ENCODE peak calls at places on chromosomes 6 and 20, in six cellular contexts. One of them, this sample, is unnamed.

GRCh38 chr6:50249493-50249892 is 199.8 kb upstream of the DEFB112 start:
- DNase-seq in kidney epithelial cell: peak; percentile 4
- DNase-seq in fibroblast of mammary gland: peak; percentile 0
- DNase-seq in ovary: no peak
- DNase-seq in A549: no peak
- DNase-seq in left ventricle myocardium inferior: no peak
- DNase-seq in this sample: no peak

GRCh38 chr20:32206383-32207210 is 946 bp downstream of the PLAGL2 start:
- DNase-seq in ovary: no peak
- DNase-seq in left ventricle myocardium inferior: no peak
- DNase-seq in fibroblast of mammary gland: no peak
- DNase-seq in A549: no peak
- DNase-seq in kidney epithelial cell: no peak
- DNase-seq in this sample: no peak

GRCh38 chr20:53547664-53548239 is 45.9 kb downstream of the ZNF217 start:
- DNase-seq in ovary: peak; percentile 34
- DNase-seq in left ventricle myocardium inferior: no peak
- DNase-seq in A549: peak; percentile 69
- DNase-seq in fibroblast of mammary gland: peak; percentile 74
- DNase-seq in kidney epithelial cell: peak; percentile 21
- DNase-seq in this sample: peak; percentile 30

GRCh38 chr6:166786704-166787293 is 159.7 kb upstream of the RPS6KA2 start:
- DNase-seq in fibroblast of mammary gland: peak; percentile 76
- DNase-seq in A549: peak; percentile 63
- DNase-seq in kidney epithelial cell: peak; percentile 29
- DNase-seq in left ventricle myocardium inferior: no peak
- DNase-seq in ovary: no peak
- DNase-seq in this sample: peak; percentile 44

GRCh38 chr20:11000416-11000815 is 326.6 kb upstream of the JAG1 start:
- DNase-seq in fibroblast of mammary gland: no peak
- DNase-seq in A549: no peak
- DNase-seq in kidney epithelial cell: no peak
- DNase-seq in left ventricle myocardium inferior: no peak
- DNase-seq in ovary: no peak
- DNase-seq in this sample: no peak

GRCh38 chr6:31877651-31878161 is 1.1 kb downstream of the SLC44A4 start:
- DNase-seq in kidney epithelial cell: no peak
- DNase-seq in fibroblast of mammary gland: no peak
- DNase-seq in left ventricle myocardium inferior: no peak
- DNase-seq in A549: no peak
- DNase-seq in ovary: no peak
- DNase-seq in this sample: no peak

GRCh38 chr6:2545351-2545750 is 205.4 kb downstream of the MYLK4 start:
- DNase-seq in fibroblast of mammary gland: no peak
- DNase-seq in kidney epithelial cell: no peak
- DNase-seq in A549: no peak
- DNase-seq in ovary: no peak
- DNase-seq in left ventricle myocardium inferior: no peak
- DNase-seq in this sample: no peak

GRCh38 chr6:113936093-113936934 is 34.6 kb downstream of the HDAC2 start:
- DNase-seq in A549: peak; percentile 54
- DNase-seq in ovary: no peak
- DNase-seq in fibroblast of mammary gland: peak; percentile 72
- DNase-seq in left ventricle myocardium inferior: no peak
- DNase-seq in kidney epithelial cell: no peak
- DNase-seq in this sample: peak; percentile 65

GRCh38 chr6:25041676-25042598 is 106.2 kb upstream of the RIPOR2 start:
- DNase-seq in left ventricle myocardium inferior: no peak
- DNase-seq in kidney epithelial cell: no peak
- DNase-seq in ovary: no peak
- DNase-seq in fibroblast of mammary gland: no peak
- DNase-seq in A549: no peak
- DNase-seq in this sample: no peak

GRCh38 chr20:25090492-25091429 is 8.8 kb upstream of the VSX1 start:
- DNase-seq in A549: no peak
- DNase-seq in left ventricle myocardium inferior: no peak
- DNase-seq in kidney epithelial cell: no peak
- DNase-seq in fibroblast of mammary gland: no peak
- DNase-seq in ovary: no peak
- DNase-seq in this sample: no peak

GRCh38 chr20:24911461-24911860 is 37.6 kb upstream of the CST7 start:
- DNase-seq in left ventricle myocardium inferior: no peak
- DNase-seq in A549: no peak
- DNase-seq in kidney epithelial cell: no peak
- DNase-seq in ovary: no peak
- DNase-seq in fibroblast of mammary gland: no peak
- DNase-seq in this sample: no peak

GRCh38 chr20:14622796-14623195 is 285.4 kb upstream of the FLRT3 start:
- DNase-seq in A549: peak; percentile 77
- DNase-seq in ovary: peak; percentile 10
- DNase-seq in left ventricle myocardium inferior: no peak
- DNase-seq in kidney epithelial cell: peak; percentile 65
- DNase-seq in fibroblast of mammary gland: peak; percentile 73
- DNase-seq in this sample: peak; percentile 10

GRCh38 chr20:34045294-34045693 is 51.6 kb downstream of the RALY start:
- DNase-seq in A549: no peak
- DNase-seq in ovary: no peak
- DNase-seq in kidney epithelial cell: no peak
- DNase-seq in left ventricle myocardium inferior: peak; percentile 29
- DNase-seq in fibroblast of mammary gland: peak; percentile 42
- DNase-seq in this sample: no peak

GRCh38 chr6:1047926-1048595 is 263.8 kb upstream of the FOXQ1 start:
- DNase-seq in left ventricle myocardium inferior: no peak
- DNase-seq in A549: no peak
- DNase-seq in fibroblast of mammary gland: no peak
- DNase-seq in ovary: no peak
- DNase-seq in kidney epithelial cell: no peak
- DNase-seq in this sample: no peak

GRCh38 chr6:42030585-42031506 is 19.5 kb upstream of the TAF8 start:
- DNase-seq in A549: no peak
- DNase-seq in fibroblast of mammary gland: no peak
- DNase-seq in kidney epithelial cell: no peak
- DNase-seq in left ventricle myocardium inferior: peak; percentile 72
- DNase-seq in ovary: peak; percentile 55
- DNase-seq in this sample: no peak

GRCh38 chr6:68638225-68638900 is 3.3 kb downstream of the ADGRB3 start:
- DNase-seq in A549: peak; percentile 34
- DNase-seq in kidney epithelial cell: no peak
- DNase-seq in fibroblast of mammary gland: peak; percentile 54
- DNase-seq in ovary: peak; percentile 26
- DNase-seq in left ventricle myocardium inferior: peak; percentile 26
- DNase-seq in this sample: no peak

GRCh38 chr20:6841128-6841527 is 73.6 kb downstream of the BMP2 start:
- DNase-seq in A549: no peak
- DNase-seq in left ventricle myocardium inferior: no peak
- DNase-seq in kidney epithelial cell: no peak
- DNase-seq in ovary: no peak
- DNase-seq in fibroblast of mammary gland: no peak
- DNase-seq in this sample: no peak

GRCh38 chr20:36181934-36182603 is 27.5 kb downstream of the EPB41L1 start:
- DNase-seq in ovary: no peak
- DNase-seq in left ventricle myocardium inferior: no peak
- DNase-seq in kidney epithelial cell: no peak
- DNase-seq in fibroblast of mammary gland: peak; percentile 78
- DNase-seq in A549: no peak
- DNase-seq in this sample: no peak

GRCh38 chr6:169132361-169132895 is 121.2 kb downstream of the THBS2 start:
- DNase-seq in left ventricle myocardium inferior: no peak
- DNase-seq in kidney epithelial cell: no peak
- DNase-seq in fibroblast of mammary gland: no peak
- DNase-seq in A549: no peak
- DNase-seq in ovary: no peak
- DNase-seq in this sample: no peak

GRCh38 chr6:38262609-38263008 is 377.1 kb downstream of the BTBD9 start:
- DNase-seq in ovary: no peak
- DNase-seq in A549: no peak
- DNase-seq in kidney epithelial cell: no peak
- DNase-seq in left ventricle myocardium inferior: no peak
- DNase-seq in fibroblast of mammary gland: peak; percentile 81
- DNase-seq in this sample: no peak
- TF ChIP-seq CTCF in ovary: no peak
- TF ChIP-seq CTCF in A549: no peak
- TF ChIP-seq CTCF in kidney epithelial cell: no peak
- TF ChIP-seq CTCF in left ventricle myocardium inferior: no peak
- TF ChIP-seq CTCF in fibroblast of mammary gland: no peak
- TF ChIP-seq CTCF in this sample: no peak

GRCh38 chr6:88004707-88005106 is 42.9 kb upstream of the SPACA1 start:
- DNase-seq in fibroblast of mammary gland: no peak
- DNase-seq in left ventricle myocardium inferior: no peak
- DNase-seq in kidney epithelial cell: no peak
- DNase-seq in ovary: no peak
- DNase-seq in A549: no peak
- DNase-seq in this sample: no peak

GRCh38 chr6:88013015-88013414 is 34.6 kb upstream of the SPACA1 start:
- DNase-seq in kidney epithelial cell: no peak
- DNase-seq in fibroblast of mammary gland: no peak
- DNase-seq in left ventricle myocardium inferior: no peak
- DNase-seq in ovary: no peak
- DNase-seq in A549: no peak
- DNase-seq in this sample: no peak

GRCh38 chr6:88008821-88009220 is 38.8 kb upstream of the SPACA1 start:
- DNase-seq in kidney epithelial cell: peak; percentile 74
- DNase-seq in ovary: no peak
- DNase-seq in left ventricle myocardium inferior: no peak
- DNase-seq in A549: peak; percentile 23
- DNase-seq in fibroblast of mammary gland: peak; percentile 34
- DNase-seq in this sample: no peak

GRCh38 chr6:88006559-88006958 is 41.1 kb upstream of the SPACA1 start:
- DNase-seq in kidney epithelial cell: no peak
- DNase-seq in ovary: no peak
- DNase-seq in left ventricle myocardium inferior: no peak
- DNase-seq in A549: no peak
- DNase-seq in fibroblast of mammary gland: no peak
- DNase-seq in this sample: no peak

DNA sequence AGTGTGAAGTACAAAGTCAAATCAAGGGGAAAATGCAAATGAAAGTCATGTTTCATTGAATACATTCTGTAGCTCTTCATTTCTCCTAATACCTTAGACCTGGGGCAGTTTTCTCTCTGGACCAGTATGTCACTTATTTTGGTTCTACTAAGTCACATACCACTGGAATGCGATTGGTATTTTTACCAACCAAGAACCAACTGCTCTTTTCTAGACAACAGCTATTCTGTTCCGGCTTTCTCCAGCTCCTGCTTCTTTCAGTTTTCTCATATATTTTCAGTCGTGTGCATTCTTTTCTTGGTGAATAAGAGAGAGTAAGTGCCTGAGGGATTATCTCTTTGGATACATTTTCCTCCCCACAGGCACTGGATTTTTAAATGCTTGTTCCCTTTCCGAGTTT is 39.2 kb upstream of the SPACA1 start:
- DNase-seq in left ventricle myocardium inferior: no peak
- DNase-seq in ovary: no peak
- DNase-seq in A549: no peak
- DNase-seq in fibroblast of mammary gland: no peak
- DNase-seq in kidney epithelial cell: peak; percentile 39
- DNase-seq in this sample: no peak
- H3K4me3 ChIP-seq in left ventricle myocardium inferior: no peak overlapping the region
- H3K4me3 ChIP-seq in ovary: no peak overlapping the region
- H3K4me3 ChIP-seq in A549: peak overlapping the region; percentile 17
- H3K4me3 ChIP-seq in fibroblast of mammary gland: no peak overlapping the region
- H3K4me3 ChIP-seq in kidney epithelial cell: peak overlapping the region; percentile 14
- H3K4me3 ChIP-seq in this sample: no peak overlapping the region

GRCh38 chr6:160733045-160733646 is 31.1 kb downstream of the PLG start:
- DNase-seq in kidney epithelial cell: no peak
- DNase-seq in ovary: peak; percentile 20
- DNase-seq in A549: peak; percentile 47
- DNase-seq in left ventricle myocardium inferior: no peak
- DNase-seq in fibroblast of mammary gland: peak; percentile 56
- DNase-seq in this sample: peak; percentile 6
- TF ChIP-seq CTCF in kidney epithelial cell: peak; percentile 67
- TF ChIP-seq CTCF in ovary: peak; percentile 27
- TF ChIP-seq CTCF in A549: peak; percentile 47
- TF ChIP-seq CTCF in left ventricle myocardium inferior: peak; percentile 75
- TF ChIP-seq CTCF in fibroblast of mammary gland: peak; percentile 76
- TF ChIP-seq CTCF in this sample: peak; percentile 55

DNA sequence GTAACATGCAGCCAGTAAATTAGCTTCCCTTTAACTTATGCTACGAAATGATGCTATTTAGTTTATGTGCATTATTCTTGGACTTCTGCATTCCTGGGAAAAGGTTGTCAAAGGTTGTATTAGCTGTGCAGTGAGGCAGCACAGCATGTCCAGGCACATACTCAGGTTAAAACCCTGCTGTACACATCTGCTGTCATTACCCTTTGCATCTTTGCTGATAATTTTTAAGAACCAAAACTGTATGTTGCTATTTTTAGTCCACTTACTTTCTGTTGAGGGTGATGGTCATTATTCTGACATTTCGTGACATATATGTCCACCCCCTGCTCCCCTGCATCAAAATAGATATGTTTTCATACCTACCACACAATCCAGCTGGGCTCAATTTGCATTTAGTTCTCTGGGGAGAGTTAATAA is 142.5 kb upstream of the SPACA1 start:
- DNase-seq in ovary: no peak
- DNase-seq in left ventricle myocardium inferior: no peak
- DNase-seq in A549: no peak
- DNase-seq in fibroblast of mammary gland: no peak
- DNase-seq in kidney epithelial cell: no peak
- DNase-seq in this sample: no peak
- H3K4me3 ChIP-seq in ovary: no peak overlapping the region
- H3K4me3 ChIP-seq in left ventricle myocardium inferior: no peak overlapping the region
- H3K4me3 ChIP-seq in A549: no peak overlapping the region
- H3K4me3 ChIP-seq in fibroblast of mammary gland: no peak overlapping the region
- H3K4me3 ChIP-seq in kidney epithelial cell: no peak overlapping the region
- H3K4me3 ChIP-seq in this sample: no peak overlapping the region

GRCh38 chr6:15512126-15512525 is 150.7 kb downstream of the DTNBP1 start:
- DNase-seq in kidney epithelial cell: no peak
- DNase-seq in fibroblast of mammary gland: peak; percentile 38
- DNase-seq in A549: peak; percentile 6
- DNase-seq in ovary: no peak
- DNase-seq in left ventricle myocardium inferior: no peak
- DNase-seq in this sample: no peak
- TF ChIP-seq CTCF in kidney epithelial cell: peak; percentile 43
- TF ChIP-seq CTCF in fibroblast of mammary gland: peak; percentile 14
- TF ChIP-seq CTCF in A549: peak; percentile 14
- TF ChIP-seq CTCF in ovary: no peak
- TF ChIP-seq CTCF in left ventricle myocardium inferior: peak; percentile 53
- TF ChIP-seq CTCF in this sample: peak; percentile 13

DNA sequence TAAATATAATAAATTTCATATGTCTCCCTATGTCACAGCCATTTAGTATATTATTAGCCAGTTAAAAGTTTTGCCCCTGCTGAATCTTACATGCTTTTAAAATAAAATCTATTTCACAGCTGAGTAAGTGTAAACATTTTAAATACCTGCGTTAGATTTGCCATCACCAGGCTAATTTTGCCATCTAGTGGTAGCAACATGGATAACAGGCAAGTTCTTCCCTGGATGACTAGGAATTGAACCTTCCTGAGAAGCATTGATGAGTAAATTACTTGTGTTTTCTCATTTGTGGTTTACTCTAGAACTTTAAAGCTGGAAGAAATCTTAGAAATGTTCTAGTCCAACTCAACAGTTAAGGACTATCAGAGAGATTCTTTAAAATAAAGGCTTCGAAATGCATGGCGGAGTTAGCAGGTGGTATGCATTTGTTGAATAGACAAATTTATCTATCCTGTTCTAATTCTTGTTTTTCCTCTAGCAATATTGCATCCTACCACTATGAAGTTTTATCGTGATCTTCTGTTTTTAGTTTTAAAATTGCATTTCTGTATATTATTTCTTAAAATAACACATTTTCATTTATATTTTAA is 2.6 kb downstream of the PRSS35 start:
- DNase-seq in ovary: no peak
- DNase-seq in left ventricle myocardium inferior: no peak
- DNase-seq in A549: peak; percentile 57
- DNase-seq in fibroblast of mammary gland: peak; percentile 76
- DNase-seq in kidney epithelial cell: no peak
- DNase-seq in this sample: peak; percentile 41
- H3K4me3 ChIP-seq in ovary: no peak overlapping the region
- H3K4me3 ChIP-seq in left ventricle myocardium inferior: no peak overlapping the region
- H3K4me3 ChIP-seq in A549: no peak overlapping the region
- H3K4me3 ChIP-seq in fibroblast of mammary gland: no peak overlapping the region
- H3K4me3 ChIP-seq in kidney epithelial cell: no peak overlapping the region
- H3K4me3 ChIP-seq in this sample: no peak overlapping the region

GRCh38 chr6:28158318-28158717 is 16.6 kb downstream of the ZKSCAN8 start:
- DNase-seq in kidney epithelial cell: no peak
- DNase-seq in ovary: no peak
- DNase-seq in fibroblast of mammary gland: no peak
- DNase-seq in left ventricle myocardium inferior: no peak
- DNase-seq in A549: no peak
- DNase-seq in this sample: no peak
- TF ChIP-seq CTCF in kidney epithelial cell: no peak
- TF ChIP-seq CTCF in ovary: no peak
- TF ChIP-seq CTCF in fibroblast of mammary gland: no peak
- TF ChIP-seq CTCF in left ventricle myocardium inferior: no peak
- TF ChIP-seq CTCF in A549: no peak
- TF ChIP-seq CTCF in this sample: no peak

This sample was measured in HFF-Myc.